ENCODE peak calls at places on chromosome 22, in seven cellular contexts. O is HCT116, F is breast epithelium, V is suprapubic skin, S is Panc1, C is stomach, G is GM23338. K is an unnamed sample.

GRCh38 chr22:37546436-37547248 is 13.6 kb upstream of the CDC42EP1 start:
- DNase-seq in G (peak; percentile 87), O (no peak), S (no peak), V (no peak), C (peak; percentile 87), F (no peak), K (peak; percentile 26)

GRCh38 chr22:35330258-35330861 is 30.7 kb downstream of the TOM1 start:
- DNase-seq in F (no peak), C (peak; percentile 63), V (peak; percentile 93), S (no peak), G (no peak), O (no peak), K (peak; percentile 60)

GRCh38 chr22:22556995-22557925 is 1.8 kb downstream of the PRAME start:
- DNase-seq in F (no peak), V (no peak), C (no peak), O (no peak), S (no peak), G (no peak), K (no peak)

GRCh38 chr22:30648825-30649224 is 13.2 kb downstream of the SLC35E4 start:
- DNase-seq in C (peak; percentile 72), O (no peak), V (no peak), S (no peak), G (no peak), F (no peak), K (no peak)

GRCh38 chr22:50302041-50302541 is 5.4 kb downstream of the PLXNB2 start:
- DNase-seq in S (no peak), V (no peak), G (no peak), F (no peak), O (no peak), C (peak; percentile 58), K (no peak)

GRCh38 chr22:30159561-30160353 is 79.5 kb downstream of the HORMAD2 start:
- DNase-seq in O (no peak), V (no peak), C (no peak), F (no peak), S (no peak), G (no peak), K (peak; percentile 48)

GRCh38 chr22:29031236-29031982 is 30.2 kb downstream of the C22orf31 start:
- DNase-seq in G (peak; percentile 82), F (no peak), V (peak; percentile 78), C (peak; percentile 44), O (peak; percentile 97), S (peak; percentile 35), K (peak; percentile 39)

GRCh38 chr22:45216133-45217003 is 24.3 kb downstream of the KIAA0930 start:
- DNase-seq in S (no peak), F (no peak), C (no peak), G (peak; percentile 68), V (no peak), O (no peak), K (no peak)

GRCh38 chr22:49659281-49659923 is 168.3 kb downstream of the BRD1 start:
- DNase-seq in G (no peak), S (no peak), F (peak; percentile 50), O (no peak), V (peak; percentile 48), C (no peak), K (no peak)

GRCh38 chr22:37663521-37664140 is 5.1 kb downstream of the PDXP start:
- DNase-seq in F (no peak), C (no peak), S (no peak), O (no peak), V (no peak), G (no peak), K (no peak)

GRCh38 chr22:47449508-47450270 is 687.2 kb downstream of the TBC1D22A start:
- DNase-seq in S (no peak), V (no peak), G (no peak), F (no peak), O (no peak), C (no peak), K (no peak)
- TF ChIP-seq POLR2AphosphoS5 in S (no peak), V (no peak), G (no peak), F (no peak), O (no peak), C (no peak), K (no peak)

DNA sequence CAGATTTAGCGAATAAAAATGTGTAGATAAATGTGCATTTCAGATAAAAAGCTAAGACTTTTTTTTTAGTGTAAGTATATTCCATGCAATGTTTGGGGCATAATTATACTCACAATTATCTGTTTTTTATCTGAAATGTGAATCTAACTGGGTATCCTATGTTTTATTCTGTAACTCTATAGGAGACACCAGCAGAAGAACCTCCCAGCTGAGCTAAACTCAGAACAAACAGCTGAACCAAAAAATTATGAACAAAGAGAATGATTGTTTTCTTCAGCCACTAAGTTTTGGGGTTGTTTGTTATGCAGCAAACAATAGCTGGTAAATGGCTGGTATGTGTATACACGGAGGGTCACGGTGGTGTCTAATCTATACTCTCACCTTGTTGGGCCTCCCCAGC is 42.9 kb downstream of the FBXO7 start:
- DNase-seq in C (no peak), G (no peak), O (no peak), F (no peak), S (no peak), V (no peak), K (no peak)
- H3K36me3 ChIP-seq in C (peaks cover 6% of the 10 kb centered on the region), G (no peaks in the 10 kb centered on the region), O (no peaks in the 10 kb centered on the region), F (no peaks in the 10 kb centered on the region), S (no peaks in the 10 kb centered on the region), V (peaks cover 5% of the 10 kb centered on the region), K (no peaks in the 10 kb centered on the region)

DNA sequence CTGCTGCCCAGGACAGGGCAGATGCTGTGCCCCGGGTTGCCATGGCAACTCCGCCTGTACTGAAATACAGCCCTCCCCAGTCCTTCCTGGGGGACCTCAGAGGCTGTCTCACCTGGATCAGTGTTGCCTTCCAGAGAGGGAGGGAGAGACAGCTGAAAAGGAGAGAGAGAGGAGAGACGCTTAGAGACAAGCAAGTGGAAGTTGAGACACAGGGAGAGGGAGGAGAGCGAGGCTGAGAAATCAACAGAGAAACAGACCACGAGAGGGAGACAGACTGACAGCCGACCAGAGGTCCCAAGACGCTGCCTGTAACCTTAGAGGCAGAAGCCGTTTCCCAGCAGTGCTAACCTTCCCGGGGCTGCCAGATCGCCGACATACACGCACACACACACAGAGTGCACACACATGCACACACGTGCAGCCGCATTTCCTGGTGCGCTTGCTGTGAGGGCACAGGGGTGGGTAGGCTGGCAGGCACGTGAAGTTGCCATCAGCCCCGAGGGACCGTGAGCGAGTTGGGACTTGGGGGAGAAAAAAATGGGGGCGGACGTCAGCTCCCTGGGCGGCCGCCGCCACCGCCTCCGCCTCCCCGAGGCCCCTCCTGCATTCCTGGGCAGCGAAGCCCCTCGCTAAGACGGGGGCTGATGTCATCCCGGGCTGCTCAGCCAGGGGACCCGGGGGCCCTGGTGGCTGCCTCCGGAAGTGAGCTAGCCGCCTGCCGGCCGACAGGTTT is 88.6 kb upstream of the CRYBB3 start:
- DNase-seq in V (no peak), G (peak; percentile 90), S (peak; percentile 77), F (peak; percentile 85), O (peak; percentile 72), C (peak; percentile 76), K (peak; percentile 88)
- TF ChIP-seq POLR2AphosphoS5 in V (no peak), G (no peak), S (no peak), F (peak; percentile 38), O (no peak), C (peak; percentile 28), K (peak; percentile 57)

GRCh38 chr22:20051927-20052308 is 28.1 kb upstream of the DGCR8 start:
- DNase-seq in V (no peak), G (no peak), F (no peak), C (no peak), O (no peak), S (no peak), K (no peak)
- H3K36me3 ChIP-seq in V (peaks cover 64% of the 10 kb centered on the region), G (no peaks in the 10 kb centered on the region), F (no peaks in the 10 kb centered on the region), C (peaks cover 95% of the 10 kb centered on the region), O (peaks cover 3% of the 10 kb centered on the region), S (no peaks in the 10 kb centered on the region), K (no peaks in the 10 kb centered on the region)

DNA sequence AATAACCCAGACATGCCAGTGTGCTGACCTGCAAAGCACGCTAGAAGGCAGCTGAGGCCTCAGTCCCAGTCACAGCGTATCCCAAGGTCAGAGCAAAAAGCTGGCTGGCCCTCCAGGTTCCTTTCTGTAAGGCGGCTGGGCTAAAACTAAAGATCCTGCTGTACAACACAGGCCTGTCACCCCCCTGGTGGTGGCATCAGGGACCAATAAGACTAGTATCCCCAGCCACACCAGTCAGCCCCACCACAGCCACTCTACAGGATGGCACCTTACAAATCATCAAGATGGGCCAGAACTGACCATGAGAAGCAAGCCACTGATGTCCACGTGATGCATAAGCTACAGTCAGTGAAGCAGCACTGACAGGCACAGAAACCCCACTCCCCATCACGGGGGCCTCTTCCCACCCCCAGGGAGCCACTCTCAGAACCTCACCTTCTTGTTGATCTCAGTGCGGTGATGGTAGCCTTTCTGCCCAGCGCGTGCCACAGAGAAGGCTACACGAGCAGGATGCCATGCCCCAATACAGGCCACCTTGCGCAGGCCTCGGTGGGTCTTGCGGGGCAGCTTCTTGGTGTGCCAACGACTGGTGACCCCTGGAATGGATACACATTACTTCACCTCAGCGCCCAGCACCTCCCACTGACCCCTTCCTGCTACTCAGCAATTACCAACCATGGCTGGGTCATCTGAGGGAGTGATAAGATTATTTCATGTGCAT is 5.0 kb downstream of the RPL3 start:
- DNase-seq in G (peak; percentile 47), S (no peak), F (no peak), C (no peak), V (no peak), O (no peak), K (no peak)
- TF ChIP-seq POLR2AphosphoS5 in G (peak; percentile 21), S (peak; percentile 22), F (no peak), C (no peak), V (no peak), O (peak; percentile 3), K (no peak)

DNA sequence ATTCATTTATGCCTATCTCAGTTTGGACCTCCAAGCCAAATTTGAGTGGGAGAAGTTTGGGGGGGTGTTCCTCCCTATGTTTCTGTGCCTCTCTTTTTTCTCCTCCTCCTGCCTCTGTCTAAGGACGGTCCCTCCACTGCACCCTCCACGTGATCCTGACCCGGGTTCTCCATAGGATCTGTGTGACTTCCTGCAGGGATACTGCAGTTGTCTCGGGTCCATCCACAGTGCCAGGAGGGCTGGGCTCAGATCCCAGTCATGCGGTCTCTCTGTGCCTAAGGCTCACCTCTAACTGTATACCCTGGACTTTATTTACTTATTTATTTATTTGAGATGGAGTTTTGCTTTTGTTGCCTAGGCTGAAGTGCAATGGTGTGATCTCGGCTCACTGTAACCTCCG is 1354.5 kb downstream of the BRD1 start:
- DNase-seq in G (no peak), O (no peak), S (no peak), V (peak; percentile 28), C (no peak), F (peak; percentile 25), K (no peak)
- H3K36me3 ChIP-seq in G (no peaks in the 10 kb centered on the region), O (no peaks in the 10 kb centered on the region), S (no peaks in the 10 kb centered on the region), V (no peaks in the 10 kb centered on the region), C (no peaks in the 10 kb centered on the region), F (no peaks in the 10 kb centered on the region), K (no peaks in the 10 kb centered on the region)